ENCODE peak calls at places on chromosomes 7 and 10, in four cellular contexts. S, K, F and J are unnamed samples.

GRCh38 chr10:21363087-21363752 is 162.3 kb downstream of the SKIDA1 start:
- DNase-seq in F (peak; percentile 10), K (no peak), S (no peak), J (no peak)

GRCh38 chr10:62806246-62806645 is 1.7 kb downstream of the ADO start:
- DNase-seq in S (no peak), K (no peak), F (no peak), J (no peak)

GRCh38 chr10:128472196-128472595 is 346.0 kb upstream of the MKI67 start:
- DNase-seq in K (no peak), F (no peak), S (no peak), J (no peak)

GRCh38 chr10:106424981-106425380 is 739.5 kb downstream of the SORCS1 start:
- DNase-seq in S (no peak), K (no peak), F (no peak), J (no peak)

GRCh38 chr10:89458289-89458688 is 43.9 kb downstream of the IFIT5 start:
- DNase-seq in F (peak; percentile 64), S (no peak), K (no peak), J (no peak)

GRCh38 chr7:21850531-21851285 is 95.0 kb downstream of the CDCA7L start:
- DNase-seq in F (no peak), K (no peak), S (no peak), J (no peak)

GRCh38 chr10:13924020-13924725 is 337.4 kb downstream of the PRPF18 start:
- DNase-seq in K (no peak), S (no peak), F (peak; percentile 80), J (no peak)

GRCh38 chr7:142584765-142585164 is 164.5 kb upstream of the PRSS1 start:
- DNase-seq in F (peak; percentile 61), S (no peak), K (no peak), J (no peak)

GRCh38 chr10:75407296-75407715 is 5.7 kb upstream of the ZNF503 start:
- DNase-seq in F (no peak), S (peak; percentile 49), K (no peak), J (no peak)

GRCh38 chr10:121158988-121159579 is 307.9 kb downstream of the WDR11 start:
- DNase-seq in F (no peak), S (no peak), K (no peak), J (peak; percentile 49)

GRCh38 chr7:132191418-132191817 is 384.9 kb downstream of the PLXNA4 start:
- DNase-seq in S (no peak), K (no peak), F (no peak), J (no peak)

GRCh38 chr10:65861249-65861648 is 1064.6 kb upstream of the LRRTM3 start:
- DNase-seq in F (peak; percentile 6), K (no peak), S (no peak), J (no peak)

GRCh38 chr7:71144963-71145362 is 13.0 kb downstream of the GALNT17 start:
- DNase-seq in K (no peak), F (no peak), S (no peak), J (no peak)

GRCh38 chr7:6615853-6616555 is 594 bp downstream of the ZNF853 start:
- DNase-seq in F (no peak), K (no peak), S (peak; percentile 56), J (no peak)

GRCh38 chr10:102643346-102644065 is 773 bp upstream of the TRIM8 start:
- DNase-seq in K (peak; percentile 66), F (peak; percentile 87), S (peak; percentile 75), J (peak; percentile 90)

GRCh38 chr10:87960230-87960629 is 96.8 kb downstream of the PTEN start:
- DNase-seq in S (no peak), F (peak; percentile 49), K (no peak), J (no peak)

GRCh38 chr10:87952612-87953011 is 89.2 kb downstream of the PTEN start:
- DNase-seq in S (no peak), F (no peak), K (no peak), J (no peak)

GRCh38 chr10:87956055-87956454 is 92.6 kb downstream of the PTEN start:
- DNase-seq in K (no peak), F (no peak), S (no peak), J (no peak)

GRCh38 chr10:87961314-87961713 is 97.9 kb downstream of the PTEN start:
- DNase-seq in S (no peak), K (no peak), F (peak; percentile 72), J (no peak)

GRCh38 chr10:87957702-87958101 is 94.3 kb downstream of the PTEN start:
- DNase-seq in F (no peak), K (no peak), S (no peak), J (no peak)
- H3K36me3 ChIP-seq in F (peaks cover 63% of the 10 kb centered on the region), K (no peaks in the 10 kb centered on the region), S (no peaks in the 10 kb centered on the region), J (peaks cover 6% of the 10 kb centered on the region)

DNA sequence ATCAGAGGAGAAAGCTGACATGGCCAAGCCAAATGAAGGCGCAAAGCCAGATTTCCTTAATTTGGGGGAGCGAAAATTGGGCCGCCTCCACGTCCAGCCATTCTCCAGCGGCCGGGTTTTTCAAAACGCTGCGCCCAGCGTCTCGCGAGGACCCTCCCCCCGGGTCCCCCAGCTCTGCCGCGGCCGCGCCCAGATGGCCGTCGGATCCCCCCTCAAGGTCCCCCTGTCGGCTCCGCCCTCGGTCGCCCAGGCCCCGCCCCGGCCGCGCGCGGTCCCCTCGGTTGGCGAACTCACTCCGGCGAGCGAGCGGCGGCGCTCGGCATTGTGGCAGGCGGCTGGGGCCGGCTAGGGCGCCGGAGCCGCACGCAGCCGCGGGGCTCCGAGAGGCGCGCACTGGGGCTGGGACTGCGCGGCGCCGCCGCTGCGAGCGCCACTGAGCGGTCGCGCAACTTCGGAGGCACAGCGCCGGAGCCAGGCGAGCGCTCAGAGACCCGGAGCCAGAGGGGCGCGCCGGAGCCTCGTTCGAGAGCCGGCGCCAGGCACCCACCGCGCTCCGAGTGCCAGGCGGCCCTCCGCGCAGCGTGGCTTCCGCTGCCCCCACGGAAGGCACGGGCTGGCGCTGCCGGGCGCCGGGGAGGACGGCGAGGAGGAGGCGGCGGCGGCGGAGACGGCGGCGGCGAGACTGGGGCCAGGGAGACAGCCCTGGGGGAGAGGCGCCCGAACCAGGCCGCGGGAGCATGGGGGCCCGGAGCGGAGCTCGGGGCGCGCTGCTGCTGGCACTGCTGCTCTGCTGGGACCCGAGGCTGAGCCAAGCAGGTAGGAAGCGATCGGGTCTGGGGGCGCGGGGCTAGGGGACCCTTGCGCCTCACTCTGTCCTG is at the start of gene UNC5B:
- DNase-seq in K (peak; percentile 90), F (peak; percentile 90), S (peak; percentile 93), J (peak; percentile 95)
- H3K27ac ChIP-seq in K (peak within 1 kb of the TSS; percentile 77), F (no peak within 1 kb of the TSS), S (peak within 1 kb of the TSS; percentile 39), J (peak within 1 kb of the TSS; percentile 82)

DNA sequence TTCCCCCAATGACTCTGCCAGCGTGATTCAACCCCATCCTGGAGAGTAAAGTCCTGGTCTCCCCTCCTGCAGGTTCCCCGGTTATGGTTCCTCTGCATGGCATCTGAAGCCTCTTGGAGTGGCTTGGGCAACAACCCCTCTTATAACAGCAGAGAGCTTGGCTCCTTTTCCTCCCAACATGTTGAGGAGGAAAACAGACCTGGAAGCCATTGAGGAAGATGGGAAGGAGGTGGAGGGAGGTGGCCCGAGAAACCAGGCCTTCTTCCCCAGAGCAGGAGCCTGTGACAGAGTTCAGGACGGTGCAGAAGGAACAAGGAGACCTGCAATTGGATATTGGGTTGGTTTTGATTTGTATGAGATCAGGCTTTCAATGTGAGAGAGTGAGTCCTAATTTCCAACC is 184.0 kb upstream of the ADCY1 start:
- DNase-seq in S (no peak), K (no peak), F (no peak), J (no peak)
- H3K4me3 ChIP-seq in S (no peak overlapping the region), K (no peak overlapping the region), F (no peak overlapping the region), J (no peak overlapping the region)

GRCh38 chr7:124440081-124440480 is 325.5 kb downstream of the GPR37 start:
- DNase-seq in F (no peak), K (no peak), S (no peak), J (no peak)

GRCh38 chr7:124443762-124444161 is 321.8 kb downstream of the GPR37 start:
- DNase-seq in F (no peak), K (no peak), S (no peak), J (no peak)
- H3K36me3 ChIP-seq in F (no peaks in the 10 kb centered on the region), K (no peaks in the 10 kb centered on the region), S (no peaks in the 10 kb centered on the region), J (no peaks in the 10 kb centered on the region)

DNA sequence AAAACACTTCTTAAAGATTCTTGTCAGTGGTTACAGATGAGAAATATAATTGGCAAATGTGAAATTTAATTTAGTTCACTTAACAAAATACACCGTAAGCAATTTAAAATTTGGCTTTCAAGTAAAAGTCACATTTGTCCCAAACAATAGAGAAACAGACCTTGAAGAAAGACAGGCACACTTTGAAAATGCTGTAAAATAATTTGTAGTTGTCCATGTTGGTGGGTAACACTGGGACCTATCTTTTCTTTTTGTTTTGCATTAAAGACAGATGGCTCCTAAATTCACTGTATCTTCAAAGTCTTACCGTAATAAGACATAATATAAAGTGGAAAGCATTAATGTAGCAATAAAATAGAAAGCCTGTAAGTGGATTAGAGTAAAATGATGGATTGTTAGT is 3.3 kb downstream of the GRK5 start:
- DNase-seq in S (no peak), K (no peak), F (no peak), J (no peak)
- H3K27ac ChIP-seq in S (peak overlapping the region; percentile 34), K (no peak overlapping the region), F (no peak overlapping the region), J (peak overlapping the region; percentile 69)

DNA sequence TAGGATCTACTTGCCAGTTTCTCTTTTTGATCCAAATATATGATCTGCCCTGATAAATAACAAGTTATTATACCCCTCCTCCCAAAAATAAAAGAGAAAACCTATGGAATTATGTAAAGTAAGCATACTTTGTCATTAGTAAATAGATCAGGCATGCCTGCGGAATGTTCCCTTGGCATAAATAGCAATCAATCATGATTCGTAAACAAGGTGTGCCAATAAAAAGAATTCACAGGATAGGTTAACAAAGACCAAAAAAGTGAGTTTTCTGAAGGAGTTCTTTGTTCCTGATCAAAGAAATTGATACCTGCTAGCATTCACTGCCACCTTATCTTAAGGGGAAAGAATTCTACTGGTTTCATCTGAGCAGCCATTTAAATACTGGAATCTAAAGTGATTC is 11.9 kb downstream of the ITGB1 start:
- DNase-seq in S (no peak), F (no peak), K (no peak), J (no peak)
- H3K4me3 ChIP-seq in S (no peak overlapping the region), F (no peak overlapping the region), K (no peak overlapping the region), J (no peak overlapping the region)

GRCh38 chr7:99624487-99624886 is 7.7 kb downstream of the ZSCAN25 start:
- DNase-seq in K (no peak), S (no peak), F (no peak), J (no peak)

GRCh38 chr7:99623702-99624447 is 7.1 kb downstream of the ZSCAN25 start:
- DNase-seq in S (no peak), F (no peak), K (no peak), J (no peak)

GRCh38 chr7:99621271-99621670 is 4.5 kb downstream of the ZSCAN25 start:
- DNase-seq in F (no peak), K (no peak), S (no peak), J (no peak)

GRCh38 chr7:99622596-99622995 is 5.8 kb downstream of the ZSCAN25 start:
- DNase-seq in S (no peak), K (no peak), F (no peak), J (no peak)

DNA sequence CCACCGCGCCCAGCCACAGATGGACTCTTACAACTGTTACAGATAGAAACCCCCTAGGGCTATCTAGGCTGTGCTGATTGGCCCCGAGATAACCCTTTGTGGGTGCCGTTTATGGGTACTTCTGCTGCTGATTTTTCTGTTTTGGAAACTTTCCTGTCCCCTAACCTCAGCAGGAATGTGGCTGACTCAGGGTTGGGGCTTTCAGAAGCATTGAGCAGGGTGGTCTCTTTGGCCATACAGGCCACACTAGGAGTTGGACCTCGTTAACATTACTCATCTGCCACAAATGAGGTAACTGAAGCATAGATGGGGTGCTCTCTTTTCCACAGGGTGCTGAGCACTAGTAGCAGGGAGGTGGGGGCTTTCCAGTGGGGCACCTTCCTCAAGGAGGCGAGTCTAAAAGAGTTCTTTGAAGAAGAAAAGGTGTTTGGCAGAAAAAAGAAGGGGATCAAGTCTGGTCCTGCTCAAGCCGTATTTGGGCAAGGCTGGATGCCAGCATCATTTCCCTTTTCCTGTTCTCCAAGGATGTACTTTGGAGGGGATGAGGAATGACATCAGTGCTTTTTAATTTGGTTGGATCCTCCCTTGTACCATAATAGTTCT is 6.4 kb downstream of the ZSCAN25 start:
- DNase-seq in F (no peak), K (no peak), S (no peak), J (no peak)
- H3K36me3 ChIP-seq in F (peaks cover 98% of the 10 kb centered on the region), K (peaks cover 12% of the 10 kb centered on the region), S (no peaks in the 10 kb centered on the region), J (no peaks in the 10 kb centered on the region)